ENCODE peak calls at places on chromosomes 12 and 14, in five cellular contexts. G, R, L, M and S are unnamed samples.
A peak's percentile ranks its signal among the peaks of the same experiment; 100 is the strongest.

GRCh38 chr14:56216631-56217379 is 98.6 kb downstream of the PELI2 start:
- DNase-seq in G (peak; percentile 28), R (peak; percentile 59), L (no peak), M (no peak), S (peak; percentile 58)

GRCh38 chr12:6364037-6364360 is 11.4 kb downstream of the SCNN1A start:
- DNase-seq in G (no peak), R (peak; percentile 51), L (peak; percentile 83), M (no peak), S (peak; percentile 91)

GRCh38 chr12:49984476-49984890 is 11.7 kb downstream of the AQP6 start:
- DNase-seq in G (no peak), R (no peak), L (no peak), M (no peak), S (no peak)

GRCh38 chr12:69657376-69658137 is 41.5 kb downstream of the BEST3 start:
- DNase-seq in G (peak; percentile 67), R (no peak), L (no peak), M (no peak), S (no peak)

GRCh38 chr14:35333347-35333730 is 41.2 kb downstream of the PSMA6 start:
- DNase-seq in G (no peak), R (no peak), L (peak; percentile 45), M (no peak), S (no peak)

GRCh38 chr14:30296956-30297405 is 262.0 kb upstream of the G2E3 start:
- DNase-seq in G (no peak), R (no peak), L (no peak), M (no peak), S (no peak)

GRCh38 chr14:70698288-70698687 is 56.6 kb downstream of the TTC9 start:
- DNase-seq in G (peak; percentile 19), R (peak; percentile 25), L (no peak), M (no peak), S (peak; percentile 19)

GRCh38 chr14:21047378-21047781 is 5.2 kb downstream of the RNASE7 start:
- DNase-seq in G (no peak), R (no peak), L (no peak), M (no peak), S (peak; percentile 12)

GRCh38 chr12:123761841-123762714 is at the start of gene DNAH10:
- DNase-seq in G (no peak), R (no peak), L (no peak), M (no peak), S (no peak)

DNA sequence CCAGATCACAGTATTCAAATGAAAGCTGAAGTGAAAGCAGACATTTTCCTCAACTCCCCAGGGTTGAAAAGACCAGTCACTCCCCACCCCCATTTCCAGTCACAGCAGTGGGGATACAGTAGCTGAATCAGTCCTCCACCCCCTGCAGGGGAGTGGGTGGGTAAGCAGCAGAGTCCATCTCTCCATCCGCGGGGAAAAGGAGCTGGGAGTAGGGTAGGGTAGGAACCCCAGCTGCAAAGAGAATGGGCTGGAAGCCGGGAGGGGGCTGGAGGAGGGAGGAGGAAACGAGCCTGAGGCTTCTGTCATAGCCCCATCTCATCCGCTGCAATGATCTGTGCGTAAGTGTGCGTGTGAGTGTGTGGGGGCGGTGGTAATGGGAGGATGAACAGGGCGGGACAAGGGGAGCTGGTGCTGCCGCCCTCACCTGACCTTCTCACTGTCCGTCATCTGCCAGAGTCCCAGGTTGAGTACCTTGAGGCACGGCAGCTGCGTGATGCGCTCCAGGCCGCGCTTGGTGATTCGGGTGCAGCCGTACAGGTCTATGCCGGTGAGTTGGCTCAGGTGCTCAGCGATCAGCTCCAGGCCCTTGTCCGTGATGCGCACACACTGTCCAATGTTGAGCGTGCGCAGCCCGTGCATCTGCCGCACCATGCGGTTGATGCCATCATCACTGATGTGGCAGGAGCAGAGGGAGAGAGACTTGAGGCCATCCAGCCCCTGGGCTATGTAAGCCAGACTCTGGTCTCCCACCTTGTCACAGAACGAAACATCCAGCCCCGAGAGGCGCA is 1.7 kb downstream of the FBXL14 start:
- DNase-seq in G (peak; percentile 84), R (no peak), L (no peak), M (no peak), S (no peak)
- TF ChIP-seq POLR2A in G (no peak), R (peak; percentile 25), L (no peak), M (no peak), S (no peak)

DNA sequence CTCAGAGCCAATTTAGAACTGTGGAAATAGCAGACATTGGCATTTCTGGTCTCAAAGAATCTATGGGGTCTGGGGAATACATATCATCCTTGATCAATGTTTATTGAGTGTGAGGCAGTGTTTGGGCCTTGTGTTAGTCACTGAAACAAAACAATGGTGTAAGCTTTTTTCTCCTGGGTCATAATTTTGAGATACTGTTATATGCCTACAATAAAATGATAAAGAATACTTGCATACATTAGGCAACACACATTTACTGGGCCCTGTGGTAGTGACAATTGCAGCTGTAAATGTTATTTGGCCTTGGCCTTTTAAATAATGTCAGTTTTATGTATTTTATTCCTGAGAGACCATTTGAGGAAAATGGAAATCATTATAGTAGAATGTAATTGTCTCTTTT is 414.5 kb downstream of the TMEM132D start:
- DNase-seq in G (no peak), R (no peak), L (no peak), M (no peak), S (no peak)
- H3K4me3 ChIP-seq in G (no peak overlapping the region), R (no peak overlapping the region), L (no peak overlapping the region), M (no peak overlapping the region), S (no peak overlapping the region)

GRCh38 chr14:105020815-105021655 is at the start of gene CDCA4:
- DNase-seq in G (peak; percentile 93), R (peak; percentile 96), L (peak; percentile 97), M (peak; percentile 96), S (peak; percentile 94)

GRCh38 chr14:105015905-105016304 is 5.0 kb downstream of the CDCA4 start:
- DNase-seq in G (no peak), R (no peak), L (peak; percentile 47), M (no peak), S (no peak)

GRCh38 chr14:105015242-105015641 is 5.6 kb downstream of the CDCA4 start:
- DNase-seq in G (no peak), R (no peak), L (peak; percentile 17), M (no peak), S (no peak)

GRCh38 chr14:105019861-105020814 is 745 bp downstream of the CDCA4 start:
- DNase-seq in G (peak; percentile 49), R (no peak), L (no peak), M (no peak), S (no peak)

DNA sequence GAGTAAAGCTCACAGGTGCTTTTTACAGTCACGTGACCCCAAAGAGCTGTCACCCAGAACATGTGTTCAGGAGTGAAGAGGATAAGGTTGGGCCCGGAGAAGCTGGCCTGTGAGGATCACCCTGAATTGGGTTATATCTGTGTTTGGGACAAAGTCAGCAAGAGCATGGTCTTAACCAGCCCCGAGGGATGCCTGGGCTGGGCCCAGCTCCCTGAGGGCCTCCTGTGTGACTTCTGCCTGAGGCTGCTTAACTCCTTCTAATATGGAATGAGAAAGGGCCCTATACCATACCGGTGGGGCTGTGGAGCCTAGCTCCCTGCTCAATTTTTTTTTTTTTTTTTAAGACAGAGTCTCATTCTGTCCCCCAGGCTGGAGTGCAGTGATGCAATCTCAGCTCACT is 2.5 kb downstream of the CDCA4 start:
- DNase-seq in G (no peak), R (no peak), L (no peak), M (no peak), S (no peak)
- TF ChIP-seq POLR2A in G (no peak), R (no peak), L (no peak), M (no peak), S (no peak)

DNA sequence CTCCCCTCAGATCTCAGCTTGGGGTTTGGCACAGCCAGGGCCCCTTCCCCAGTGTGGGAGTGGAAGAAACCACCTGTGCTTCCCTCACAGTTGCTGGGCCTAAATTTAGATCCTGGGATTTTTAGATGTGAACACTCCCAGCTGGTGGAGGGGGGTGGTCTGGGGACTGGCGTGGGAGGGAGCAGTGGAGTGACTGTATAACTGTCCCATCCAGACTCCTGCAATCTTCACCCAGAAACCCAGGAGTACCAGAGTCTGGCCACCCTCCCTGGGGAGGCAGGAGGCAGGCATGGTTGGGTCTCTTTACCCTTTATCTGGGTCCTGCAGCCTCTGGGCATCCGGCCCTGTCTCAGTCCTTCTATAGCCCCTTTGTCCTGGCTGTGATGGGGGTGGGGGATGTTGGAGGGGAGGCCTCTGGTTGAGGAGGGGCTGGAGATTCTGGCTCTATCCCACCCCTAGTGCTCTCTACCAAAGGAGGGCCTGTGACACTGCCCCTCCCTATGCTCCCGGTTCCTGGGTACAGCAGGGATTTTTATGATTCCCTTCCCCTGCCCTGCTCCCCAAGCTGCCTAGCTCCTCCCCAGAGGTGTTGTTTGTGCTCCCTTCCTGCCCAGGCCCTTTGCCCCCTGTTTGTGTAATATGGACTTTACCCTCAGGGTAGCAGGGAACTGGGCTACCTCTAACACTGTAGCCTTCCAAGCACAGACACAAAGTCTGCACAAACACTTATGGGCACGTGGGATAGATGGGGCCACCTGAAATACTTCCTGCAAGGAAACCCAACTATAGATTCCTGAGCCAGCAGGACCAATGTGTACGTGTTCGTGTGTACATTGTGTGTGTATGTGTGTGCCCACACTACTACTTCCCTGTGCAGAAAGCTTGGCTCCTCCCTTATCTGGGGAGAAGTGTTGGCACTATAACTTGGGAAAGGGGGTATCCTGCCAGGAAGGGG is 1.7 kb downstream of the ERBB3 start:
- DNase-seq in G (no peak), R (no peak), L (no peak), M (no peak), S (no peak)
- H3K4me3 ChIP-seq in G (no peak overlapping the region), R (peak overlapping the region; percentile 69), L (peak overlapping the region; percentile 79), M (no peak overlapping the region), S (peak overlapping the region; percentile 50)

GRCh38 chr14:100282766-100283419 is 23.4 kb downstream of the SLC25A29 start:
- DNase-seq in G (no peak), R (no peak), L (no peak), M (peak; percentile 57), S (no peak)
- TF ChIP-seq POLR2A in G (no peak), R (no peak), L (no peak), M (no peak), S (no peak)

DNA sequence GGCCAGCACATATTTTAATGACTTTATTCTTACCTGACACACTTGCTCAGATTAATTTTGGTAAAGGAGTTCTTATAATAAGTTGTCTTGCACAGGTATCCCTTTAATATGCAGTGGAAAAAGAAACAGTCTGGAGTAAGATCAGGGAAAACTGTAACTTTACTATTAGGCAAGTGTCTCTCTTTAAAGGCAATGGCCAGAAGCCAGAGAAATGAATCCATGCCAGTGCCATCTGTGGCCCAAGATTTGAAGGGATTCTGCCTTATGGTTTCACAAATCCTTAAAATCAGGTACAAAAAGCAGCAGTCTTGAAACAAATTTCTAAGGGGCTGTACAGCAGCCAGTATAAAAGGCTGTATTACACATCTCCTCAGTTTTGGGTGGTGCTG is 22.4 kb downstream of the NFYB start:
- DNase-seq in G (no peak), R (no peak), L (no peak), M (no peak), S (no peak)
- H3K4me3 ChIP-seq in G (no peak overlapping the region), R (no peak overlapping the region), L (no peak overlapping the region), M (no peak overlapping the region), S (no peak overlapping the region)

GRCh38 chr14:101630056-101630960 is 69.0 kb downstream of the DIO3 start:
- DNase-seq in G (no peak), R (no peak), L (no peak), M (no peak), S (no peak)
- TF ChIP-seq POLR2A in G (no peak), R (no peak), L (no peak), M (no peak), S (no peak)